ENCODE peak calls at places on chromosome 14, in four cellular contexts. One of them, this sample, is unnamed.

GRCh38 chr14:61710853-61711817 is 15.8 kb downstream of the HIF1A start:
- DNase-seq in tibial artery: no peak
- DNase-seq in testis: no peak
- DNase-seq in effector memory CD4-positive, alpha-beta T cell: no peak
- DNase-seq in this sample: no peak

GRCh38 chr14:67673451-67673850 is 981 bp downstream of the VTI1B start:
- DNase-seq in testis: no peak
- DNase-seq in effector memory CD4-positive, alpha-beta T cell: no peak
- DNase-seq in tibial artery: no peak
- DNase-seq in this sample: no peak

GRCh38 chr14:92652413-92653151 is 95.8 kb downstream of the LGMN start:
- DNase-seq in tibial artery: no peak
- DNase-seq in testis: no peak
- DNase-seq in effector memory CD4-positive, alpha-beta T cell: no peak
- DNase-seq in this sample: peak

GRCh38 chr14:58677525-58677924 is 39.8 kb downstream of the DACT1 start:
- DNase-seq in testis: no peak
- DNase-seq in effector memory CD4-positive, alpha-beta T cell: no peak
- DNase-seq in tibial artery: no peak
- DNase-seq in this sample: no peak

GRCh38 chr14:38233218-38233617 is 22.7 kb downstream of the CLEC14A start:
- DNase-seq in testis: no peak
- DNase-seq in tibial artery: no peak
- DNase-seq in effector memory CD4-positive, alpha-beta T cell: no peak
- DNase-seq in this sample: no peak

GRCh38 chr14:105267820-105268548 is 19.7 kb downstream of the BTBD6 start:
- DNase-seq in testis: peak
- DNase-seq in tibial artery: no peak
- DNase-seq in effector memory CD4-positive, alpha-beta T cell: no peak
- DNase-seq in this sample: peak

GRCh38 chr14:102590667-102591099 is 1.8 kb upstream of the RCOR1 start:
- DNase-seq in testis: peak
- DNase-seq in tibial artery: peak
- DNase-seq in effector memory CD4-positive, alpha-beta T cell: no peak
- DNase-seq in this sample: no peak

GRCh38 chr14:66859063-66859671 is 330.1 kb upstream of the GARIN2 start:
- DNase-seq in testis: no peak
- DNase-seq in tibial artery: no peak
- DNase-seq in effector memory CD4-positive, alpha-beta T cell: no peak
- DNase-seq in this sample: no peak

GRCh38 chr14:63964063-63964462 is 111.3 kb downstream of the SYNE2 start:
- DNase-seq in effector memory CD4-positive, alpha-beta T cell: no peak
- DNase-seq in tibial artery: no peak
- DNase-seq in testis: no peak
- DNase-seq in this sample: no peak

GRCh38 chr14:105299654-105300541 is 903 bp downstream of the BRF1 start:
- DNase-seq in testis: peak
- DNase-seq in tibial artery: no peak
- DNase-seq in effector memory CD4-positive, alpha-beta T cell: no peak
- DNase-seq in this sample: peak

GRCh38 chr14:92041203-92041602 is 1.3 kb upstream of the TRIP11 start:
- DNase-seq in effector memory CD4-positive, alpha-beta T cell: no peak
- DNase-seq in tibial artery: no peak
- DNase-seq in testis: no peak
- DNase-seq in this sample: no peak

GRCh38 chr14:65200454-65200853 is 98.1 kb upstream of the MAX start:
- DNase-seq in effector memory CD4-positive, alpha-beta T cell: no peak
- DNase-seq in testis: no peak
- DNase-seq in tibial artery: no peak
- DNase-seq in this sample: no peak

GRCh38 chr14:101820283-101820798 is 58.8 kb downstream of the PPP2R5C start:
- DNase-seq in testis: no peak
- DNase-seq in tibial artery: no peak
- DNase-seq in effector memory CD4-positive, alpha-beta T cell: no peak
- DNase-seq in this sample: no peak

DNA sequence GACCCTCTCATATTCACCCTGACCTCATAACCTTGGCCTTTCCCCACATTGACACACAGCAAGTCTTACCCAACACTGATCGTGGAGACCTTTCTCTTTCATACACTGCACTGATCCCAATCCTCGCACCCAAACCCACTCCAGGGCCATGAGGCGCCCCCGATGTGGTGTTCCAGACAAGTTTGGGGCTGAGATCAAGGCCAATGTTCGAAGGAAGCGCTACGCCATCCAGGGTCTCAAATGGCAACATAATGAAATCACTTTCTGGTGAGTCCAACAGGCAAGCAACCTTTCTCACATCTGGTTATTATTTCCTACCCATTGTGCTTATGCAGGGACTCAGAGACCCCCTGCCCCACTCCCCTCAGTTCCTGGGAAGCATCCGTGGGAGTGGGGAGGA is 5.4 kb downstream of the MMP14 start:
- DNase-seq in effector memory CD4-positive, alpha-beta T cell: no peak
- DNase-seq in testis: no peak
- DNase-seq in tibial artery: peak
- DNase-seq in this sample: no peak
- H3K27ac ChIP-seq in effector memory CD4-positive, alpha-beta T cell: no peak
- H3K27ac ChIP-seq in testis: no peak
- H3K27ac ChIP-seq in tibial artery: peak
- H3K27ac ChIP-seq in this sample: no peak

DNA sequence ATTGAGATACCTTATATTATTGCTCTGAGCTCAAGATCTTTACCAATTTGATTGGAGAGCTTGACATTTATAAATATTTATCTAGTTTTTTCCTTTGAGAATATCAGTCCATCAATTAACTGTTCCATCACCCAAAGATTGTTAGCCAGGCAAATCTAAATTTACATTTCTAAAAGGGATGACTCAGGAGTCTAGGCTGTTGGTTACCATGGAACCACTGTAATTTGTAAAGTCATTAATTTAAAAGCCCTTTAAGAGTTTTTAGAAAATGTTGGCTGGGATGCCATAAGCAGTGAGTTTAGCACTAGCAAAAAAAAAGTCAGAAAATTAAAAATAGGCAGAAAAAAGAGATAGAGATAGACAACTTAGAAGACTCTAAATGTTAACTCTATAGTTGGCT is 19.5 kb upstream of the SERPINA1 start:
- DNase-seq in testis: no peak
- DNase-seq in effector memory CD4-positive, alpha-beta T cell: no peak
- DNase-seq in tibial artery: no peak
- DNase-seq in this sample: no peak
- H3K27ac ChIP-seq in testis: no peak
- H3K27ac ChIP-seq in effector memory CD4-positive, alpha-beta T cell: no peak
- H3K27ac ChIP-seq in tibial artery: no peak
- H3K27ac ChIP-seq in this sample: no peak

DNA sequence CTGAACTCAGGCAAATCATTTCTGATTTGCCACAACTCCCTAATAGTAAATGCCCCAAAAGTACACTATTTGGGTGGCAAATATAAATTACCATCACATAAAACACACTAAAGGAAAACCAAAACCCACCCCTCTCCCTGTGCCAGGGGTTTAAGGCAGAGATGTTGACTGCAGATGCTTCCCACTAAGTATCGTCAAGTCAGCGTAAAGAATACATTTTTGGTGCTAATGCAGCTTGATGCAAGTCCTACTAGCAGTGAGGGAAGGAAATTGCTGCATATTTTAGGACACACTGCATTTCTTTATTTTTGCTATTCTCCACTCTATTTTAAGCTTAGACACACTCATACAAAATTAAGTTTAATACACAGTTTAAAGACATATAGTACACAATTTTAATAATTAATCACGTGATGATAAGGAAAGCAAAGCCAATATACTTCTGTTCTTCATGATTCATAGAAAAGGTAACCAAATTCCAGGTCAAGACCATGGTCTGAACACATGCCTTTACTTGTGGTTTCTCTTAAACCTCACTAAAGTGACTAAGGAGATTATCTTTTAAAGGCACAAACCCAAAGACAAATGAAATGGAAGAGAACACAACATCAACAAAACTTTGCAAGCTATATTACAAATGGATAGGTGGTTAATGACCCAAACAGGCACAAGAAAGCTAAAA is 162.2 kb downstream of the STXBP6 start:
- DNase-seq in testis: no peak
- DNase-seq in tibial artery: no peak
- DNase-seq in effector memory CD4-positive, alpha-beta T cell: no peak
- DNase-seq in this sample: no peak
- H3K27ac ChIP-seq in testis: no peak
- H3K27ac ChIP-seq in tibial artery: no peak
- H3K27ac ChIP-seq in effector memory CD4-positive, alpha-beta T cell: no peak
- H3K27ac ChIP-seq in this sample: no peak

GRCh38 chr14:100080206-100080605 is 15.0 kb downstream of the EVL start:
- DNase-seq in effector memory CD4-positive, alpha-beta T cell: no peak
- DNase-seq in testis: no peak
- DNase-seq in tibial artery: no peak
- DNase-seq in this sample: no peak

GRCh38 chr14:100078216-100078780 is 13.1 kb downstream of the EVL start:
- DNase-seq in effector memory CD4-positive, alpha-beta T cell: no peak
- DNase-seq in tibial artery: no peak
- DNase-seq in testis: peak
- DNase-seq in this sample: no peak

GRCh38 chr14:100077441-100077840 is 12.2 kb downstream of the EVL start:
- DNase-seq in effector memory CD4-positive, alpha-beta T cell: no peak
- DNase-seq in tibial artery: no peak
- DNase-seq in testis: peak
- DNase-seq in this sample: no peak

GRCh38 chr14:100078997-100079561 is 13.9 kb downstream of the EVL start:
- DNase-seq in effector memory CD4-positive, alpha-beta T cell: peak
- DNase-seq in tibial artery: no peak
- DNase-seq in testis: peak
- DNase-seq in this sample: no peak

GRCh38 chr14:100079606-100080005 is 14.4 kb downstream of the EVL start:
- DNase-seq in tibial artery: no peak
- DNase-seq in testis: peak
- DNase-seq in effector memory CD4-positive, alpha-beta T cell: no peak
- DNase-seq in this sample: no peak
- H3K27ac ChIP-seq in tibial artery: peak
- H3K27ac ChIP-seq in testis: no peak
- H3K27ac ChIP-seq in effector memory CD4-positive, alpha-beta T cell: peak
- H3K27ac ChIP-seq in this sample: no peak